ENCODE peak calls at places on chromosomes 5 and 9, in seven cellular contexts. I is tibial nerve, Q is lung, S is body of pancreas, D is suprapubic skin, R is neural progenitor cell, A is endothelial cell of umbilical vein. U is an unnamed sample. For H3K27me3, the result is how much of the 10 kb centered on the place peaks cover.

GRCh38 chr9:131886839-131887238 is 147.0 kb upstream of the RAPGEF1 start:
- DNase-seq in I (no peak), Q (no peak), S (no peak), D (no peak), R (no peak), A (no peak), U (no peak)

GRCh38 chr5:57681942-57682341 is 199.3 kb upstream of the ACTBL2 start:
- DNase-seq in I (no peak), Q (no peak), S (no peak), D (no peak), R (no peak), A (no peak), U (no peak)

GRCh38 chr5:110112355-110112754 is 422.6 kb downstream of the MAN2A1 start:
- DNase-seq in I (no peak), Q (no peak), S (no peak), D (no peak), R (no peak), A (no peak), U (no peak)

GRCh38 chr5:102670224-102670836 is 84.8 kb upstream of the PAM start:
- DNase-seq in I (no peak), Q (no peak), S (no peak), D (no peak), R (peak), A (peak), U (no peak)

GRCh38 chr9:6552033-6552737 is 93.3 kb downstream of the GLDC start:
- DNase-seq in I (no peak), Q (no peak), S (no peak), D (no peak), R (no peak), A (peak), U (no peak)

GRCh38 chr9:129677456-129677855 is 12.0 kb downstream of the PRRX2 start:
- DNase-seq in I (no peak), Q (no peak), S (no peak), D (no peak), R (peak), A (no peak), U (no peak)

GRCh38 chr9:27539479-27540441 is 10.1 kb upstream of the MOB3B start:
- DNase-seq in I (peak), Q (no peak), S (peak), D (no peak), R (no peak), A (no peak), U (peak)

GRCh38 chr5:90264930-90265857 is 144.4 kb downstream of the CETN3 start:
- DNase-seq in I (peak), Q (peak), S (peak), D (no peak), R (peak), A (peak), U (peak)

GRCh38 chr9:88478236-88478635 is 56.7 kb upstream of the NXNL2 start:
- DNase-seq in I (no peak), Q (no peak), S (no peak), D (no peak), R (no peak), A (no peak), U (no peak)

GRCh38 chr9:35616681-35617459 is 1.3 kb downstream of the CD72 start:
- DNase-seq in I (peak), Q (peak), S (peak), D (peak), R (peak), A (peak), U (peak)

GRCh38 chr9:73451003-73451402 is 299.3 kb downstream of the ANXA1 start:
- DNase-seq in I (no peak), Q (no peak), S (no peak), D (no peak), R (peak), A (no peak), U (no peak)

GRCh38 chr9:118630079-118630478 is 739.2 kb downstream of the BRINP1 start:
- DNase-seq in I (no peak), Q (no peak), S (no peak), D (no peak), R (no peak), A (no peak), U (no peak)
- H3K27me3 ChIP-seq in I (under half), Q (under half), S (under half), D (under half), R (under half), A (under half), U (under half)

GRCh38 chr5:139385061-139385889 is 2.2 kb upstream of the SLC23A1 start:
- DNase-seq in I (no peak), Q (no peak), S (no peak), D (no peak), R (no peak), A (no peak), U (no peak)
- TF ChIP-seq CTCF in I (no peak), Q (no peak), S (no peak), D (no peak), R (no peak), A (no peak), U (peak)

DNA sequence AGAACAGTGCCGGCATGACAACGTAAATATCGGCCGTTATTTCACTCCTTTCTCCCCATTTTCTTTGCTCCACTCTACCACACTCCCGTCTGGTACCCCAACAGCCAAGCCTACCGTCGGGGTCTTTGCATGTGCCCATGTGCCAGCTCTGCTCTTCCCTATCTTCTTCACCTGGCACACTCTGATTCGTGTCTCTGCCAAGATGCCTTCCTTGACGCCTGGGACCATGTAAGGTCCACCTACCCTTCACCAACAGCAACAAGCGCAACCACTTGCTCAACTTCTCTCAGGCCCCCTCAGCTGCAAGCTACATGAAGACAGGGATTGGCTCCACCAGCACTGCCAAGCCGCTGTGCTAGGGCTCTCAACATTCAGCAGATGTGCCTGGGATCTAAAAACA is 4.4 kb downstream of the MGAT1 start:
- DNase-seq in I (no peak), Q (no peak), S (no peak), D (no peak), R (no peak), A (no peak), U (no peak)
- H3K27ac ChIP-seq in I (no peak), Q (no peak), S (no peak), D (no peak), R (no peak), A (no peak), U (no peak)

DNA sequence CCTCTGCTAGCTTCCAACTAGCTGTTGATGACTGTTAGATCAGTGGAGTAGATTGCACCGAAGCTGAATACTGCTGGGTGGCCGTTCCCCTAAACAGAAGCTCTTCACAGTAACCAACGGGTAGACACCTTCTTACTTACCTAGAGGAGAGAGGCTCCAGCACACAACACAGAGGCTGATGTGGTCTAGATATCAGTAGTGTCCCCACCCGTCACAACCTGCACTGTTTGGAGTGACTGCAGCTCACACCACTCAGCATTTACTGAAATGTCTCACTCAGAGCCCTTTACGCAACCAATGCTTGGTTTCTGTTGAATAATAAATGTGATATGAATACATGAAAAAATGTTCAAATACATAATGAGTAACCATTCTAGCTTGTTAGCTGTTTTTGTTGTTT is 5.3 kb downstream of the TMEM174 start:
- DNase-seq in I (no peak), Q (no peak), S (no peak), D (no peak), R (no peak), A (no peak), U (no peak)
- H3K27me3 ChIP-seq in I (under half), Q (under half), S (under half), D (under half), R (under half), A (half or more), U (under half)